ENCODE peak calls at places on chromosomes 13 and 19, in six cellular contexts. U is suprapubic skin, I is upper lobe of left lung, M is stomach, E is prostate gland, B is HCT116. T is an unnamed sample.

GRCh38 chr13:48977973-48978372 is 2.3 kb downstream of the FNDC3A start:
- DNase-seq in U (no peak), I (no peak), M (no peak), E (no peak), B (no peak), T (no peak)

GRCh38 chr13:32297206-32297605 is 18.0 kb downstream of the ZAR1L start:
- DNase-seq in U (no peak), I (no peak), M (no peak), E (no peak), B (no peak), T (no peak)

GRCh38 chr19:48685583-48685982 is 10.2 kb upstream of the FUT2 start:
- DNase-seq in U (no peak), I (no peak), M (no peak), E (no peak), B (no peak), T (no peak)

GRCh38 chr19:494171-495046 is 1.9 kb upstream of the MADCAM1 start:
- DNase-seq in U (no peak), I (peak), M (no peak), E (no peak), B (no peak), T (no peak)

GRCh38 chr13:30045916-30046704 is 195.7 kb upstream of the UBL3 start:
- DNase-seq in U (no peak), I (no peak), M (no peak), E (no peak), B (no peak), T (no peak)

GRCh38 chr19:19405919-19406877 is 723 bp downstream of the GATAD2A start:
- DNase-seq in U (peak), I (peak), M (peak), E (peak), B (no peak), T (no peak)

GRCh38 chr19:35332817-35333216 is 3.8 kb downstream of the CD22 start:
- DNase-seq in U (no peak), I (no peak), M (no peak), E (no peak), B (no peak), T (no peak)

GRCh38 chr19:38024991-38025716 is 118.1 kb downstream of the SIPA1L3 start:
- DNase-seq in U (no peak), I (no peak), M (no peak), E (peak), B (no peak), T (no peak)

GRCh38 chr19:40920300-40921004 is 38.4 kb upstream of the CYP2A7 start:
- DNase-seq in U (no peak), I (no peak), M (no peak), E (no peak), B (no peak), T (no peak)

GRCh38 chr13:33284016-33284415 is 1.5 kb downstream of the STARD13 start:
- DNase-seq in U (no peak), I (no peak), M (no peak), E (no peak), B (no peak), T (no peak)

GRCh38 chr13:49020940-49021548 is 45.3 kb downstream of the FNDC3A start:
- DNase-seq in U (no peak), I (no peak), M (no peak), E (no peak), B (no peak), T (no peak)

GRCh38 chr19:49331616-49332055 is 3.6 kb upstream of the CD37 start:
- DNase-seq in U (no peak), I (no peak), M (peak), E (no peak), B (peak), T (no peak)

GRCh38 chr13:79680485-79680884 is 199.5 kb downstream of the NDFIP2 start:
- DNase-seq in U (no peak), I (no peak), M (no peak), E (no peak), B (no peak), T (no peak)

GRCh38 chr19:44747739-44748425 is 626 bp upstream of the BCL3 start:
- DNase-seq in U (peak), I (peak), M (peak), E (no peak), B (no peak), T (no peak)

GRCh38 chr19:2610637-2611482 is 91.6 kb downstream of the GNG7 start:
- DNase-seq in U (peak), I (peak), M (peak), E (peak), B (peak), T (no peak)

GRCh38 chr13:46172531-46172991 is 9.4 kb downstream of the LCP1 start:
- DNase-seq in U (no peak), I (no peak), M (no peak), E (no peak), B (no peak), T (no peak)
- TF ChIP-seq POLR2AphosphoS5 in U (no peak), I (peak), M (no peak), E (no peak), B (no peak), T (no peak)

DNA sequence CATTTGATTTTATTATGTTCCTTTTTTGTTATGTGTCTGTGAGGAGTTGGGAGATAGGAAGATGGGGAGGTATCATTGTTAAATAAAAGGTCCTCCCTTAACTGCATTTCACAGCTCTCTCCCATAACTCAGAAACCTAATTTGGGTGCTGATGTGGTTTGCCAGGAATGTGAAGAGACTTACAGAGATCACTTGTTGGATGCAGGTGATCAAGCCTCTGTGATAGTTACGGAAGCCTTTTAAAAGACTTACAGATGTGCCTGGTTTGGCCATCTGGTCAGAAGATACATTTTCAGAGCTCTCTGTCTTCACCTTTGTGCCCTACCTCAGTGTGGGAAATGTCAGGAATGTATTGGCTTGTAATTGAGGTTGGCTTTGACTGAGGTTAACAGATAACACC is 146.1 kb downstream of the STOML3 start:
- DNase-seq in U (no peak), I (no peak), M (no peak), E (no peak), B (no peak), T (no peak)
- TF ChIP-seq POLR2AphosphoS5 in U (no peak), I (no peak), M (no peak), E (no peak), B (no peak), T (no peak)

GRCh38 chr13:87582399-87582798 is 88.8 kb upstream of the SLITRK5 start:
- DNase-seq in U (no peak), I (no peak), M (no peak), E (no peak), B (no peak), T (no peak)
- TF ChIP-seq POLR2AphosphoS5 in U (no peak), I (no peak), M (no peak), E (no peak), B (no peak), T (no peak)

GRCh38 chr13:36160297-36160696 is 29.1 kb upstream of the DCLK1 start:
- DNase-seq in U (no peak), I (no peak), M (no peak), E (no peak), B (no peak), T (no peak)

GRCh38 chr13:36157475-36157874 is 26.3 kb upstream of the DCLK1 start:
- DNase-seq in U (no peak), I (no peak), M (no peak), E (no peak), B (no peak), T (peak)

GRCh38 chr13:36151591-36151990 is 20.4 kb upstream of the DCLK1 start:
- DNase-seq in U (no peak), I (no peak), M (no peak), E (no peak), B (no peak), T (no peak)

GRCh38 chr13:36158606-36159005 is 27.4 kb upstream of the DCLK1 start:
- DNase-seq in U (no peak), I (no peak), M (no peak), E (no peak), B (no peak), T (no peak)

DNA sequence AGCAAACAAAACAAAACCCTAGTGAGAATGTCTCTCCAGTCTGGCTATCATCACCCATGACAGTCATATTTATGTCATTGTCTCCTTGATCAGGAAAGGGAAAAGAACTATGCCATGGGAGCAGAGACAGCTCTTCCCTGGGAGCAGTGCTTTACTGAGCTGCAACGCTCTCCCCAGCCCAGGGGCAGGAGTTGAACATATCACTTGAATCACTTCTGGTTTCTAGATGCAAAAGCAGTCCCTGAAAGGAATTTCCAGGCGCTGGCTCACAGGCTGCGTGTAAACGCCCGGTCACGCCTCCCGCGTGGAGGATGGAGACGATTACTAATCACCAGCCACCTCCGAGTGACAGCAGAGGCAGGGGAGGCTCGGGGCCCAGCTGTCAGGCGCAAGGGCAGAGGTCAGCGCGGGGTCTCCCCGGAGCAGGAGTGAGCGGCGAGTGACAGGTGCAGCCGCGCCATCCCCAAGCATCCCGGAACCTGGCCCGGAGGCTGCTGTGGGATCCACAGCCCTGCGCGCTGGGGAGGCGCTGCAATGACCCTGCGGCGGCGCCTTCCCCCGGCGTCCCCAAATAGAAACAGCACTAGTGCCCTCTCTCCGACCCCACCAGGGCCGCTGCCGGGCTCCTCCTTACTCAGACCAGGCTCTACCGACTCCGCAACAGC is 23.5 kb upstream of the DCLK1 start:
- DNase-seq in U (no peak), I (peak), M (no peak), E (no peak), B (no peak), T (no peak)
- TF ChIP-seq POLR2AphosphoS5 in U (no peak), I (no peak), M (no peak), E (no peak), B (no peak), T (no peak)

DNA sequence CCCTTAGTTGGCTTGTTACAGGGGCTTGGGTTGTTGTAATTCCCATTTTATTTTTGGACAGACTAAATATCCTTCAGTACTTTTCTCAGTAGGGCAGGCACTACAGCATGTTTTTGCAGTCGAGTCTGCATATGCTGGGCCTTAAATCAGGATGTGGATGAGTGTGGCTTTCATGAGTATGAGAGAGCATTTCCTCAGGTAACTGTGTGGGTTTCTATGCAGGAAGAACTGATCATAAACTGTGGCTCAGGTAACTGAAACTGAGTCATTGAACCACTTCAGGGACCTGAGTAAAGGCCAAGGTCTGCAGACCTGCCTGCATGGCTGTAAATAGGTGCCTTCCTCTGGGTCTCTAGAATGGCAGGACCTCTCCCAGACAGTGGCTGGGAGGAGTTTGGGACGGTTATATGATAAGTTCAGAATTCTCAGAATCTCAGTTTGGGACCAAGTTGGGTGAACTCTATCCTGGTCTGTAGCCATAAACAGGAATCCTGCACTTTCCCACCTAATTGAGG is 112.1 kb downstream of the ZNF737 start:
- DNase-seq in U (no peak), I (no peak), M (no peak), E (no peak), B (no peak), T (no peak)
- TF ChIP-seq POLR2AphosphoS5 in U (no peak), I (no peak), M (no peak), E (no peak), B (no peak), T (no peak)

GRCh38 chr13:23375007-23375971 is 58.2 kb downstream of the SACS start:
- DNase-seq in U (peak), I (peak), M (peak), E (peak), B (peak), T (peak)
- TF ChIP-seq POLR2AphosphoS5 in U (no peak), I (peak), M (peak), E (peak), B (peak), T (peak)